ENCODE peak calls at places on chromosomes 16 and 17, in four cellular contexts. One of them, this sample, is unnamed.

GRCh38 chr17:33284022-33284421 is 9.1 kb downstream of the ASIC2 start:
- DNase-seq in WTC11: no peak
- DNase-seq in HepG2: peak; percentile 37
- DNase-seq in HEK293T: no peak
- DNase-seq in this sample: no peak

GRCh38 chr16:46857261-46857962 is 26.4 kb upstream of the C16orf87 start:
- DNase-seq in WTC11: no peak
- DNase-seq in HEK293T: peak; percentile 66
- DNase-seq in HepG2: peak; percentile 65
- DNase-seq in this sample: peak; percentile 23

GRCh38 chr17:37068266-37068665 is 119.5 kb downstream of the AATF start:
- DNase-seq in HEK293T: no peak
- DNase-seq in WTC11: no peak
- DNase-seq in HepG2: no peak
- DNase-seq in this sample: no peak

GRCh38 chr16:68031951-68032350 is 8.9 kb downstream of the DUS2 start:
- DNase-seq in HepG2: no peak
- DNase-seq in WTC11: no peak
- DNase-seq in HEK293T: no peak
- DNase-seq in this sample: no peak

GRCh38 chr16:67026570-67026969 is 2.4 kb upstream of the CBFB start:
- DNase-seq in HepG2: no peak
- DNase-seq in HEK293T: no peak
- DNase-seq in WTC11: no peak
- DNase-seq in this sample: no peak

GRCh38 chr17:50169121-50169764 is 3.4 kb downstream of the SGCA start:
- DNase-seq in WTC11: peak; percentile 71
- DNase-seq in HEK293T: peak; percentile 75
- DNase-seq in HepG2: peak; percentile 69
- DNase-seq in this sample: peak; percentile 80

GRCh38 chr17:28634211-28634865 is 10.6 kb downstream of the BLTP2 start:
- DNase-seq in WTC11: no peak
- DNase-seq in HEK293T: no peak
- DNase-seq in HepG2: no peak
- DNase-seq in this sample: no peak

GRCh38 chr17:75872434-75873351 is 5.7 kb downstream of the TRIM47 start:
- DNase-seq in HEK293T: no peak
- DNase-seq in WTC11: no peak
- DNase-seq in HepG2: peak; percentile 99
- DNase-seq in this sample: peak; percentile 33

GRCh38 chr17:81733507-81734404 is 21.7 kb downstream of the SLC25A10 start:
- DNase-seq in HEK293T: peak; percentile 95
- DNase-seq in HepG2: peak; percentile 65
- DNase-seq in WTC11: peak; percentile 89
- DNase-seq in this sample: peak; percentile 92

GRCh38 chr16:68235882-68236803 is at the start of gene ESRP2:
- DNase-seq in HEK293T: no peak
- DNase-seq in HepG2: peak; percentile 80
- DNase-seq in WTC11: peak; percentile 80
- DNase-seq in this sample: no peak

GRCh38 chr17:9684955-9685621 is 39.8 kb downstream of the USP43 start:
- DNase-seq in HEK293T: no peak
- DNase-seq in WTC11: no peak
- DNase-seq in HepG2: peak; percentile 92
- DNase-seq in this sample: no peak

GRCh38 chr17:51056813-51057510 is 63.7 kb downstream of the SPAG9 start:
- DNase-seq in HEK293T: peak; percentile 34
- DNase-seq in HepG2: peak; percentile 68
- DNase-seq in WTC11: peak; percentile 40
- DNase-seq in this sample: peak; percentile 24

GRCh38 chr17:55152236-55152635 is 112.5 kb upstream of the HLF start:
- DNase-seq in HEK293T: no peak
- DNase-seq in WTC11: no peak
- DNase-seq in HepG2: no peak
- DNase-seq in this sample: no peak

GRCh38 chr17:80106176-80106575 is 4.8 kb downstream of the GAA start:
- DNase-seq in HEK293T: no peak
- DNase-seq in HepG2: no peak
- DNase-seq in WTC11: no peak
- DNase-seq in this sample: no peak

GRCh38 chr17:41049110-41049509 is 2.0 kb upstream of the KRTAP2-1 start:
- DNase-seq in WTC11: no peak
- DNase-seq in HEK293T: no peak
- DNase-seq in HepG2: peak; percentile 63
- DNase-seq in this sample: no peak

GRCh38 chr16:85046472-85046916 is 18.9 kb downstream of the KIAA0513 start:
- DNase-seq in WTC11: no peak
- DNase-seq in HepG2: no peak
- DNase-seq in HEK293T: no peak
- DNase-seq in this sample: no peak

GRCh38 chr17:7841622-7842379 is 7.8 kb downstream of the KDM6B start:
- DNase-seq in HEK293T: peak; percentile 76
- DNase-seq in WTC11: peak; percentile 94
- DNase-seq in HepG2: peak; percentile 80
- DNase-seq in this sample: peak; percentile 75

GRCh38 chr17:53823341-53824050 is 769 bp downstream of the KIF2B start:
- DNase-seq in HEK293T: no peak
- DNase-seq in WTC11: no peak
- DNase-seq in HepG2: no peak
- DNase-seq in this sample: no peak

GRCh38 chr16:26666486-26666885 is 400.2 kb upstream of the C16orf82 start:
- DNase-seq in HEK293T: no peak
- DNase-seq in HepG2: no peak
- DNase-seq in WTC11: no peak
- DNase-seq in this sample: no peak

GRCh38 chr16:4498546-4499195 is 22.5 kb downstream of the HMOX2 start:
- DNase-seq in HepG2: no peak
- DNase-seq in HEK293T: no peak
- DNase-seq in WTC11: no peak
- DNase-seq in this sample: no peak

GRCh38 chr17:74457820-74458166 is 8.6 kb upstream of the CD300A start:
- DNase-seq in WTC11: no peak
- DNase-seq in HepG2: no peak
- DNase-seq in HEK293T: no peak
- DNase-seq in this sample: no peak

GRCh38 chr17:20206068-20206467 is 196.9 kb downstream of the SPECC1 start:
- DNase-seq in HepG2: no peak
- DNase-seq in HEK293T: no peak
- DNase-seq in WTC11: no peak
- DNase-seq in this sample: peak; percentile 18
- TF ChIP-seq ELF4 in HepG2: no peak
- TF ChIP-seq ELF4 in HEK293T: no peak
- TF ChIP-seq ELF4 in WTC11: no peak
- TF ChIP-seq ELF4 in this sample: no peak

DNA sequence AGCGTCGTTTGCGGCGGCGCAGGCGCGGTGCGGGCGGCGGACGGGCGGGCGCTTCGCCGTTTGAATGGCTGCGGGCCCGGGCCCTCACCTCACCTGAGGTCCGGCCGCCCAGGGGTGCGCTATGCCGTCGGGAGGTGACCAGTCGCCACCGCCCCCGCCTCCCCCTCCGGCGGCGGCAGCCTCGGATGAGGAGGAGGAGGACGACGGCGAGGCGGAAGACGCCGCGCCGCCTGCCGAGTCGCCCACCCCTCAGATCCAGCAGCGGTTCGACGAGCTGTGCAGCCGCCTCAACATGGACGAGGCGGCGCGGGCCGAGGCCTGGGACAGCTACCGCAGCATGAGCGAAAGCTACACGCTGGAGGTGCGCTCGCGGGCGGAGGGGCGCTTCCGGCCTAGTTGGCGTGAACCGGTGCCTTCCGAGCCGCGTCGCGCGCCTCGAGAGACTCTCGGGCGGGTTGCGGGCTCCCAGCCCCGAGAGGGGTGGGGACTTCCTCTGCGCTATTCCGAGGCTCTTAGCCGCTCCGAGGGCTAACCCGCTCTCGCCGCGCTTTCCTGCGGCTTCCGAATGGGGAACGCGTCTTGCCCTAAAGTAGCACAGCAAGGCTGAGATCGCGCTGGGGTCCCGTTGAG is at the start of gene RBL2:
- DNase-seq in WTC11: peak; percentile 79
- DNase-seq in HEK293T: peak; percentile 56
- DNase-seq in HepG2: peak; percentile 25
- DNase-seq in this sample: peak; percentile 88
- TF ChIP-seq ELF4 in WTC11: no peak
- TF ChIP-seq ELF4 in HEK293T: no peak
- TF ChIP-seq ELF4 in HepG2: peak; percentile 86
- TF ChIP-seq ELF4 in this sample: no peak

GRCh38 chr16:2855536-2855935 is 2.4 kb downstream of the PRSS22 start:
- DNase-seq in WTC11: no peak
- DNase-seq in HEK293T: no peak
- DNase-seq in HepG2: no peak
- DNase-seq in this sample: no peak

GRCh38 chr16:2857451-2858244 is at the start of gene PRSS22:
- DNase-seq in WTC11: peak; percentile 47
- DNase-seq in HEK293T: peak; percentile 7
- DNase-seq in HepG2: no peak
- DNase-seq in this sample: no peak

GRCh38 chr16:2854700-2855309 is 3.2 kb downstream of the PRSS22 start:
- DNase-seq in HepG2: no peak
- DNase-seq in WTC11: peak; percentile 65
- DNase-seq in HEK293T: no peak
- DNase-seq in this sample: peak; percentile 61

GRCh38 chr16:2856686-2857450 is 1.1 kb downstream of the PRSS22 start:
- DNase-seq in HEK293T: no peak
- DNase-seq in HepG2: no peak
- DNase-seq in WTC11: no peak
- DNase-seq in this sample: no peak

GRCh38 chr16:2856061-2856670 is 1.8 kb downstream of the PRSS22 start:
- DNase-seq in WTC11: peak; percentile 76
- DNase-seq in HepG2: no peak
- DNase-seq in HEK293T: peak; percentile 68
- DNase-seq in this sample: peak; percentile 47
- TF ChIP-seq ELF4 in WTC11: no peak
- TF ChIP-seq ELF4 in HepG2: no peak
- TF ChIP-seq ELF4 in HEK293T: no peak
- TF ChIP-seq ELF4 in this sample: no peak

DNA sequence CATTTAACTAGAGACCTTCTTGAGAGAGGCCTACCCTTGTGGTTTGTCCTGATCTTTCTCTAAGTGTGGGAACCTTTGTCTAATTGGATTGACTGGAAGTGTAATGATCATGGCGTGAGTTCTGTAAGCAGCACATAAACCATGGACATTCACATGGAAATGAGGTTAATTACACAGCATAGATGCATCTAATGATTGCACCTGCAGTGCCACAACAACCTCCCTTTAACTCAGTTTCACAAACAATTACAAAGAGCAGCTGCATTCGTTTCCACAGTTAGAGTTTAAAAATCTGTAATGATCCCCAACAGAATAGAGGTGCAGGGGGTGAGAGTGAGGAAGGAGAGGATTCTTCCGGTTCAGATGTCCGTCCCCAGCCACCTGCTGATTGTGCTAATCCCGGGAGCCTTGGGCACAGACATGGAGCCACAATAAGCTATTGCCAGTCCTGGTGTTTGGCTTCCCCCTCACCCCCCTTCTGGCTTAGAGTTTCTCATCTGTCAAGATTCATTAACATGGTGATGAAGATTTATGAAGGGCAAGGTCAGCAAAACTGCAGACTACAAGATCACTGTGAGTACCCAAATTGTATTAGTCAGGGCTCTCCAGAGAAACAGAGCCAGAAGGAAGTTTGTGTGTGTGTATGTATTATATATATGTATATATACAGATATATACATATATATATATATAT is 659.2 kb upstream of the SOX9 start:
- DNase-seq in HepG2: no peak
- DNase-seq in WTC11: peak; percentile 13
- DNase-seq in HEK293T: no peak
- DNase-seq in this sample: no peak
- TF ChIP-seq ELF4 in HepG2: no peak
- TF ChIP-seq ELF4 in WTC11: no peak
- TF ChIP-seq ELF4 in HEK293T: no peak
- TF ChIP-seq ELF4 in this sample: no peak

GRCh38 chr16:17666293-17666692 is 195.5 kb upstream of the XYLT1 start:
- DNase-seq in HepG2: no peak
- DNase-seq in HEK293T: no peak
- DNase-seq in WTC11: no peak
- DNase-seq in this sample: no peak

DNA sequence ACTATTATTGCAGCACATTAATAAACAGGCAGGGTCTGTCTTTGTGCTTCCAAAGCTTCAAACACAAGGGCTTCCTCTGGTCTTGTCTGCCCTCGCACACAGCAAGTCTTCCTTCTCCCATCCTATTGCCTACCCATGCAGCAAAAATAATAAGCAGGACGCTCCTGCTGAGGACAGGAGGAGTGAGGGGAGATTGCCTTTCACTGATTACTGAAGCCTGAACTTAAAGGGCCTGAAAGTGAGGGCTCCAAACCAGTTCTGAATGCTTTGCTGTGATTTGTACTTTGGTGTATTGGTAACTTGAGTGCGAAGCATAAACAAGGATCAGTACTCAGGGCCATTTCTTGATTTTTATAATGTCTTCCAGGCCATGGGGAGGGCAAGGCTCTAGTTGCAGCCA is 197.7 kb upstream of the XYLT1 start:
- DNase-seq in HepG2: no peak
- DNase-seq in WTC11: no peak
- DNase-seq in HEK293T: no peak
- DNase-seq in this sample: no peak
- TF ChIP-seq ELF4 in HepG2: no peak
- TF ChIP-seq ELF4 in WTC11: no peak
- TF ChIP-seq ELF4 in HEK293T: no peak
- TF ChIP-seq ELF4 in this sample: no peak